ENCODE peak calls at places on chromosome 12, in ten cellular contexts. One of them, this sample, is unnamed.
A peak's percentile ranks its signal among the peaks of the same experiment; 100 is the strongest.

GRCh38 chr12:64088431-64089349 is 133.4 kb downstream of the KICS2 start:
- DNase-seq in uterus: peak; percentile 49
- DNase-seq in SW 1271: peak; percentile 98
- DNase-seq in left cardiac atrium: peak; percentile 62
- DNase-seq in mammary epithelial cell: peak; percentile 93
- DNase-seq in activated B cell treated with CpG ODN at 0.5 μM for 24 hours: no peak
- DNase-seq in putamen: peak; percentile 64
- DNase-seq in immature natural killer cell: no peak
- DNase-seq in H7: peak; percentile 26
- DNase-seq in cardiac septum: no peak
- DNase-seq in this sample: peak; percentile 8

GRCh38 chr12:94458882-94459772 is 540 bp downstream of the CEP83 start:
- DNase-seq in SW 1271: peak; percentile 20
- DNase-seq in immature natural killer cell: no peak
- DNase-seq in activated B cell treated with CpG ODN at 0.5 μM for 24 hours: no peak
- DNase-seq in uterus: no peak
- DNase-seq in putamen: no peak
- DNase-seq in left cardiac atrium: no peak
- DNase-seq in mammary epithelial cell: peak; percentile 11
- DNase-seq in H7: no peak
- DNase-seq in cardiac septum: no peak
- DNase-seq in this sample: peak; percentile 18

GRCh38 chr12:19440019-19440858 is 947 bp downstream of the AEBP2 start:
- DNase-seq in SW 1271: peak; percentile 54
- DNase-seq in cardiac septum: peak; percentile 81
- DNase-seq in activated B cell treated with CpG ODN at 0.5 μM for 24 hours: peak; percentile 62
- DNase-seq in putamen: peak; percentile 37
- DNase-seq in mammary epithelial cell: peak; percentile 52
- DNase-seq in uterus: peak; percentile 59
- DNase-seq in left cardiac atrium: peak; percentile 64
- DNase-seq in immature natural killer cell: peak; percentile 59
- DNase-seq in H7: peak; percentile 81
- DNase-seq in this sample: peak; percentile 40

GRCh38 chr12:23484238-23484637 is 465.2 kb downstream of the SOX5 start:
- DNase-seq in immature natural killer cell: no peak
- DNase-seq in H7: no peak
- DNase-seq in mammary epithelial cell: no peak
- DNase-seq in left cardiac atrium: no peak
- DNase-seq in putamen: no peak
- DNase-seq in uterus: no peak
- DNase-seq in cardiac septum: no peak
- DNase-seq in SW 1271: no peak
- DNase-seq in activated B cell treated with CpG ODN at 0.5 μM for 24 hours: no peak
- DNase-seq in this sample: no peak

GRCh38 chr12:13152281-13152680 is 44.2 kb upstream of the EMP1 start:
- DNase-seq in H7: no peak
- DNase-seq in putamen: no peak
- DNase-seq in activated B cell treated with CpG ODN at 0.5 μM for 24 hours: no peak
- DNase-seq in left cardiac atrium: peak; percentile 32
- DNase-seq in mammary epithelial cell: no peak
- DNase-seq in immature natural killer cell: no peak
- DNase-seq in cardiac septum: no peak
- DNase-seq in uterus: peak; percentile 26
- DNase-seq in SW 1271: no peak
- DNase-seq in this sample: no peak

GRCh38 chr12:68042212-68042699 is 53.0 kb downstream of the IFNG-AS1 start:
- DNase-seq in left cardiac atrium: no peak
- DNase-seq in immature natural killer cell: no peak
- DNase-seq in H7: no peak
- DNase-seq in putamen: no peak
- DNase-seq in cardiac septum: no peak
- DNase-seq in SW 1271: no peak
- DNase-seq in mammary epithelial cell: peak; percentile 98
- DNase-seq in activated B cell treated with CpG ODN at 0.5 μM for 24 hours: no peak
- DNase-seq in uterus: no peak
- DNase-seq in this sample: no peak

GRCh38 chr12:105977256-105978051 is 161.3 kb downstream of the NUAK1 start:
- DNase-seq in cardiac septum: no peak
- DNase-seq in SW 1271: no peak
- DNase-seq in activated B cell treated with CpG ODN at 0.5 μM for 24 hours: no peak
- DNase-seq in mammary epithelial cell: peak; percentile 65
- DNase-seq in uterus: no peak
- DNase-seq in putamen: no peak
- DNase-seq in H7: no peak
- DNase-seq in immature natural killer cell: no peak
- DNase-seq in left cardiac atrium: no peak
- DNase-seq in this sample: no peak

GRCh38 chr12:81114241-81114640 is 36.4 kb downstream of the ACSS3 start:
- DNase-seq in SW 1271: no peak
- DNase-seq in mammary epithelial cell: no peak
- DNase-seq in cardiac septum: no peak
- DNase-seq in putamen: no peak
- DNase-seq in uterus: no peak
- DNase-seq in left cardiac atrium: no peak
- DNase-seq in H7: no peak
- DNase-seq in activated B cell treated with CpG ODN at 0.5 μM for 24 hours: no peak
- DNase-seq in immature natural killer cell: no peak
- DNase-seq in this sample: no peak

GRCh38 chr12:76901628-76902386 is 23.0 kb upstream of the CSRP2 start:
- DNase-seq in putamen: no peak
- DNase-seq in immature natural killer cell: no peak
- DNase-seq in uterus: no peak
- DNase-seq in left cardiac atrium: no peak
- DNase-seq in H7: no peak
- DNase-seq in cardiac septum: no peak
- DNase-seq in activated B cell treated with CpG ODN at 0.5 μM for 24 hours: no peak
- DNase-seq in mammary epithelial cell: no peak
- DNase-seq in SW 1271: no peak
- DNase-seq in this sample: peak; percentile 72

GRCh38 chr12:64560395-64561301 is 49.6 kb upstream of the RASSF3 start:
- DNase-seq in uterus: peak; percentile 37
- DNase-seq in SW 1271: no peak
- DNase-seq in cardiac septum: no peak
- DNase-seq in immature natural killer cell: no peak
- DNase-seq in mammary epithelial cell: peak; percentile 77
- DNase-seq in putamen: no peak
- DNase-seq in left cardiac atrium: no peak
- DNase-seq in H7: no peak
- DNase-seq in activated B cell treated with CpG ODN at 0.5 μM for 24 hours: no peak
- DNase-seq in this sample: no peak

GRCh38 chr12:95385646-95386045 is 88.3 kb upstream of the METAP2 start:
- DNase-seq in uterus: no peak
- DNase-seq in left cardiac atrium: no peak
- DNase-seq in mammary epithelial cell: no peak
- DNase-seq in putamen: no peak
- DNase-seq in H7: no peak
- DNase-seq in SW 1271: no peak
- DNase-seq in activated B cell treated with CpG ODN at 0.5 μM for 24 hours: no peak
- DNase-seq in cardiac septum: no peak
- DNase-seq in immature natural killer cell: no peak
- DNase-seq in this sample: no peak

GRCh38 chr12:95718772-95719171 is 71.8 kb downstream of the NTN4 start:
- DNase-seq in H7: no peak
- DNase-seq in mammary epithelial cell: no peak
- DNase-seq in putamen: no peak
- DNase-seq in left cardiac atrium: no peak
- DNase-seq in immature natural killer cell: no peak
- DNase-seq in activated B cell treated with CpG ODN at 0.5 μM for 24 hours: no peak
- DNase-seq in uterus: no peak
- DNase-seq in SW 1271: no peak
- DNase-seq in cardiac septum: no peak
- DNase-seq in this sample: no peak

GRCh38 chr12:11879306-11879705 is 191.4 kb upstream of the BCL2L14 start:
- DNase-seq in putamen: no peak
- DNase-seq in cardiac septum: no peak
- DNase-seq in uterus: no peak
- DNase-seq in immature natural killer cell: no peak
- DNase-seq in activated B cell treated with CpG ODN at 0.5 μM for 24 hours: no peak
- DNase-seq in H7: no peak
- DNase-seq in mammary epithelial cell: peak; percentile 71
- DNase-seq in SW 1271: no peak
- DNase-seq in left cardiac atrium: no peak
- DNase-seq in this sample: no peak

GRCh38 chr12:32558941-32559340 is 120.2 kb upstream of the DNM1L start:
- DNase-seq in cardiac septum: no peak
- DNase-seq in H7: no peak
- DNase-seq in immature natural killer cell: no peak
- DNase-seq in activated B cell treated with CpG ODN at 0.5 μM for 24 hours: no peak
- DNase-seq in uterus: no peak
- DNase-seq in left cardiac atrium: no peak
- DNase-seq in mammary epithelial cell: no peak
- DNase-seq in putamen: no peak
- DNase-seq in SW 1271: no peak
- DNase-seq in this sample: no peak

This sample was measured in Jurkat, Clone E6-1.